ENCODE peak calls at places on chromosomes 12 and 14, in nine cellular contexts. One of them, this sample, is unnamed.

GRCh38 chr12:80269953-80270552 is 170.7 kb downstream of the OTOGL start:
- DNase-seq in OCI-LY7: peak
- DNase-seq in MM.1S: peak
- DNase-seq in SK-N-SH: peak
- DNase-seq in neural progenitor cell: peak
- DNase-seq in PC-3: peak
- DNase-seq in GM23248: peak
- DNase-seq in hepatocyte: peak
- DNase-seq in HCT116: peak
- DNase-seq in this sample: peak

GRCh38 chr12:8886515-8887284 is 27.6 kb upstream of the PHC1 start:
- DNase-seq in HCT116: no peak
- DNase-seq in PC-3: no peak
- DNase-seq in OCI-LY7: no peak
- DNase-seq in GM23248: no peak
- DNase-seq in hepatocyte: no peak
- DNase-seq in SK-N-SH: no peak
- DNase-seq in neural progenitor cell: no peak
- DNase-seq in MM.1S: no peak
- DNase-seq in this sample: no peak

GRCh38 chr12:89345830-89346740 is 6.2 kb downstream of the DUSP6 start:
- DNase-seq in hepatocyte: no peak
- DNase-seq in OCI-LY7: peak
- DNase-seq in GM23248: peak
- DNase-seq in SK-N-SH: peak
- DNase-seq in MM.1S: peak
- DNase-seq in neural progenitor cell: peak
- DNase-seq in HCT116: peak
- DNase-seq in PC-3: peak
- DNase-seq in this sample: peak

GRCh38 chr12:52615208-52615868 is 3.0 kb downstream of the KRT73 start:
- DNase-seq in SK-N-SH: no peak
- DNase-seq in PC-3: no peak
- DNase-seq in neural progenitor cell: no peak
- DNase-seq in HCT116: no peak
- DNase-seq in MM.1S: no peak
- DNase-seq in OCI-LY7: no peak
- DNase-seq in hepatocyte: no peak
- DNase-seq in GM23248: peak
- DNase-seq in this sample: no peak

GRCh38 chr12:78584695-78585094 is 279.9 kb upstream of the SYT1 start:
- DNase-seq in HCT116: peak
- DNase-seq in OCI-LY7: peak
- DNase-seq in SK-N-SH: no peak
- DNase-seq in MM.1S: peak
- DNase-seq in PC-3: peak
- DNase-seq in neural progenitor cell: peak
- DNase-seq in hepatocyte: no peak
- DNase-seq in GM23248: peak
- DNase-seq in this sample: peak

GRCh38 chr12:115758886-115759620 is 518.4 kb downstream of the MED13L start:
- DNase-seq in hepatocyte: no peak
- DNase-seq in MM.1S: peak
- DNase-seq in SK-N-SH: no peak
- DNase-seq in PC-3: peak
- DNase-seq in neural progenitor cell: peak
- DNase-seq in GM23248: no peak
- DNase-seq in OCI-LY7: no peak
- DNase-seq in HCT116: no peak
- DNase-seq in this sample: no peak

GRCh38 chr12:119720349-119720748 is 52.4 kb downstream of the PRKAB1 start:
- DNase-seq in hepatocyte: no peak
- DNase-seq in GM23248: no peak
- DNase-seq in PC-3: no peak
- DNase-seq in neural progenitor cell: no peak
- DNase-seq in SK-N-SH: no peak
- DNase-seq in HCT116: no peak
- DNase-seq in OCI-LY7: no peak
- DNase-seq in MM.1S: no peak
- DNase-seq in this sample: no peak

GRCh38 chr14:88515499-88516221 is 39.1 kb downstream of the PTPN21 start:
- DNase-seq in MM.1S: no peak
- DNase-seq in OCI-LY7: no peak
- DNase-seq in GM23248: no peak
- DNase-seq in neural progenitor cell: no peak
- DNase-seq in SK-N-SH: no peak
- DNase-seq in PC-3: no peak
- DNase-seq in hepatocyte: peak
- DNase-seq in HCT116: no peak
- DNase-seq in this sample: no peak

GRCh38 chr12:94636462-94637085 is 13.8 kb downstream of the TMCC3 start:
- DNase-seq in PC-3: no peak
- DNase-seq in SK-N-SH: no peak
- DNase-seq in OCI-LY7: no peak
- DNase-seq in neural progenitor cell: no peak
- DNase-seq in HCT116: no peak
- DNase-seq in GM23248: no peak
- DNase-seq in hepatocyte: peak
- DNase-seq in MM.1S: no peak
- DNase-seq in this sample: no peak

GRCh38 chr12:53200458-53201169 is 6.4 kb downstream of the ITGB7 start:
- DNase-seq in OCI-LY7: peak
- DNase-seq in HCT116: no peak
- DNase-seq in GM23248: no peak
- DNase-seq in MM.1S: peak
- DNase-seq in SK-N-SH: no peak
- DNase-seq in neural progenitor cell: no peak
- DNase-seq in hepatocyte: no peak
- DNase-seq in PC-3: no peak
- DNase-seq in this sample: no peak

GRCh38 chr12:12474931-12475485 is 87.7 kb downstream of the DUSP16 start:
- DNase-seq in SK-N-SH: no peak
- DNase-seq in HCT116: no peak
- DNase-seq in neural progenitor cell: no peak
- DNase-seq in OCI-LY7: no peak
- DNase-seq in GM23248: peak
- DNase-seq in MM.1S: no peak
- DNase-seq in hepatocyte: no peak
- DNase-seq in PC-3: no peak
- DNase-seq in this sample: no peak

GRCh38 chr14:66395300-66395699 is 90.9 kb upstream of the CCDC196 start:
- DNase-seq in SK-N-SH: no peak
- DNase-seq in MM.1S: peak
- DNase-seq in HCT116: no peak
- DNase-seq in GM23248: no peak
- DNase-seq in hepatocyte: no peak
- DNase-seq in OCI-LY7: no peak
- DNase-seq in PC-3: peak
- DNase-seq in neural progenitor cell: no peak
- DNase-seq in this sample: peak

GRCh38 chr14:48193893-48194292 is 518.5 kb upstream of the MDGA2 start:
- DNase-seq in PC-3: no peak
- DNase-seq in neural progenitor cell: no peak
- DNase-seq in OCI-LY7: no peak
- DNase-seq in MM.1S: no peak
- DNase-seq in SK-N-SH: no peak
- DNase-seq in GM23248: no peak
- DNase-seq in hepatocyte: no peak
- DNase-seq in HCT116: no peak
- DNase-seq in this sample: peak

GRCh38 chr12:32583535-32583934 is 95.6 kb upstream of the DNM1L start:
- DNase-seq in hepatocyte: peak
- DNase-seq in neural progenitor cell: no peak
- DNase-seq in PC-3: peak
- DNase-seq in SK-N-SH: no peak
- DNase-seq in MM.1S: no peak
- DNase-seq in GM23248: peak
- DNase-seq in HCT116: no peak
- DNase-seq in OCI-LY7: no peak
- DNase-seq in this sample: no peak

GRCh38 chr12:124852329-124852831 is 11.3 kb downstream of the SCARB1 start:
- DNase-seq in MM.1S: no peak
- DNase-seq in HCT116: no peak
- DNase-seq in neural progenitor cell: no peak
- DNase-seq in hepatocyte: peak
- DNase-seq in SK-N-SH: no peak
- DNase-seq in GM23248: peak
- DNase-seq in PC-3: no peak
- DNase-seq in OCI-LY7: no peak
- DNase-seq in this sample: no peak

GRCh38 chr12:116495260-116495659 is 63.9 kb upstream of the MAP1LC3B2 start:
- DNase-seq in GM23248: peak
- DNase-seq in HCT116: peak
- DNase-seq in neural progenitor cell: peak
- DNase-seq in PC-3: peak
- DNase-seq in hepatocyte: peak
- DNase-seq in MM.1S: no peak
- DNase-seq in SK-N-SH: no peak
- DNase-seq in OCI-LY7: no peak
- DNase-seq in this sample: no peak

GRCh38 chr14:70803321-70804110 is 5.8 kb downstream of the MAP3K9 start:
- DNase-seq in PC-3: no peak
- DNase-seq in MM.1S: no peak
- DNase-seq in hepatocyte: no peak
- DNase-seq in SK-N-SH: no peak
- DNase-seq in GM23248: no peak
- DNase-seq in HCT116: no peak
- DNase-seq in OCI-LY7: peak
- DNase-seq in neural progenitor cell: no peak
- DNase-seq in this sample: no peak

GRCh38 chr12:64473176-64473575 is 21.3 kb downstream of the TBK1 start:
- DNase-seq in SK-N-SH: no peak
- DNase-seq in GM23248: no peak
- DNase-seq in PC-3: no peak
- DNase-seq in neural progenitor cell: no peak
- DNase-seq in HCT116: no peak
- DNase-seq in hepatocyte: no peak
- DNase-seq in OCI-LY7: no peak
- DNase-seq in MM.1S: no peak
- DNase-seq in this sample: no peak

GRCh38 chr14:105091335-105092123 is 26.3 kb upstream of the GPR132 start:
- DNase-seq in OCI-LY7: no peak
- DNase-seq in SK-N-SH: no peak
- DNase-seq in PC-3: peak
- DNase-seq in MM.1S: no peak
- DNase-seq in hepatocyte: peak
- DNase-seq in GM23248: peak
- DNase-seq in neural progenitor cell: no peak
- DNase-seq in HCT116: peak
- DNase-seq in this sample: no peak
- TF ChIP-seq EZH2phosphoT487 in OCI-LY7: no peak
- TF ChIP-seq EZH2phosphoT487 in SK-N-SH: no peak
- TF ChIP-seq EZH2phosphoT487 in PC-3: peak
- TF ChIP-seq EZH2phosphoT487 in MM.1S: no peak
- TF ChIP-seq EZH2phosphoT487 in hepatocyte: no peak
- TF ChIP-seq EZH2phosphoT487 in GM23248: no peak
- TF ChIP-seq EZH2phosphoT487 in neural progenitor cell: no peak
- TF ChIP-seq EZH2phosphoT487 in HCT116: no peak
- TF ChIP-seq EZH2phosphoT487 in this sample: no peak

DNA sequence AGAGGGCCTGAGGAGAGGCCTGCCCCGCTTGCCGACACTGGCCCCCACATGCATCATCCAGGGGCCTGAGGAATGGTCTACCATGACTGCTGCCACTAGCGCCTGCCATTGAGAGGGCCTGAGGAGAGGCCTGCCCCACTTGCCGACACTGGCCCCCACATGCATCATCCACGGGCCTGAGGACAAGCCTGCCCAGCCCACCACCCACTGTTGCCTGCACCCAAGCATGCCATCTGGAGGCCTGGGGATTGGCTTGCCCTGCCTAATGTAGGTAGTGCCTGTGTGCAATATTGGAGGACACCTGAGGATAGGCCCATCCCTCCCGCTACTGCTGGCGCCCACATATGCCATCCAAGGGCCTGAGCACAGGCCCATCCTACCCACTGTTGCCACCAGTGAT is 24.4 kb downstream of the CYP46A1 start:
- DNase-seq in PC-3: no peak
- DNase-seq in MM.1S: no peak
- DNase-seq in OCI-LY7: no peak
- DNase-seq in GM23248: no peak
- DNase-seq in HCT116: no peak
- DNase-seq in SK-N-SH: no peak
- DNase-seq in hepatocyte: no peak
- DNase-seq in neural progenitor cell: no peak
- DNase-seq in this sample: no peak
- TF ChIP-seq EZH2phosphoT487 in PC-3: no peak
- TF ChIP-seq EZH2phosphoT487 in MM.1S: no peak
- TF ChIP-seq EZH2phosphoT487 in OCI-LY7: no peak
- TF ChIP-seq EZH2phosphoT487 in GM23248: no peak
- TF ChIP-seq EZH2phosphoT487 in HCT116: no peak
- TF ChIP-seq EZH2phosphoT487 in SK-N-SH: no peak
- TF ChIP-seq EZH2phosphoT487 in hepatocyte: no peak
- TF ChIP-seq EZH2phosphoT487 in neural progenitor cell: no peak
- TF ChIP-seq EZH2phosphoT487 in this sample: no peak

GRCh38 chr14:105439710-105440553 is 20.3 kb downstream of the MTA1 start:
- DNase-seq in PC-3: no peak
- DNase-seq in OCI-LY7: no peak
- DNase-seq in HCT116: no peak
- DNase-seq in hepatocyte: no peak
- DNase-seq in neural progenitor cell: no peak
- DNase-seq in GM23248: peak
- DNase-seq in SK-N-SH: peak
- DNase-seq in MM.1S: no peak
- DNase-seq in this sample: no peak
- TF ChIP-seq EZH2phosphoT487 in PC-3: no peak
- TF ChIP-seq EZH2phosphoT487 in OCI-LY7: no peak
- TF ChIP-seq EZH2phosphoT487 in HCT116: no peak
- TF ChIP-seq EZH2phosphoT487 in hepatocyte: no peak
- TF ChIP-seq EZH2phosphoT487 in neural progenitor cell: no peak
- TF ChIP-seq EZH2phosphoT487 in GM23248: no peak
- TF ChIP-seq EZH2phosphoT487 in SK-N-SH: no peak
- TF ChIP-seq EZH2phosphoT487 in MM.1S: no peak
- TF ChIP-seq EZH2phosphoT487 in this sample: no peak

GRCh38 chr14:33934043-33934750 is 16.7 kb downstream of the EGLN3 start:
- DNase-seq in MM.1S: no peak
- DNase-seq in GM23248: no peak
- DNase-seq in hepatocyte: no peak
- DNase-seq in SK-N-SH: no peak
- DNase-seq in HCT116: no peak
- DNase-seq in PC-3: peak
- DNase-seq in OCI-LY7: no peak
- DNase-seq in neural progenitor cell: no peak
- DNase-seq in this sample: no peak

GRCh38 chr14:33931439-33931838 is 19.4 kb downstream of the EGLN3 start:
- DNase-seq in HCT116: no peak
- DNase-seq in OCI-LY7: no peak
- DNase-seq in MM.1S: no peak
- DNase-seq in hepatocyte: no peak
- DNase-seq in SK-N-SH: no peak
- DNase-seq in PC-3: no peak
- DNase-seq in GM23248: no peak
- DNase-seq in neural progenitor cell: peak
- DNase-seq in this sample: no peak

GRCh38 chr14:33933386-33933934 is 17.4 kb downstream of the EGLN3 start:
- DNase-seq in SK-N-SH: no peak
- DNase-seq in neural progenitor cell: no peak
- DNase-seq in hepatocyte: no peak
- DNase-seq in PC-3: no peak
- DNase-seq in HCT116: no peak
- DNase-seq in GM23248: no peak
- DNase-seq in OCI-LY7: no peak
- DNase-seq in MM.1S: no peak
- DNase-seq in this sample: no peak

GRCh38 chr14:33932033-33932432 is 18.8 kb downstream of the EGLN3 start:
- DNase-seq in neural progenitor cell: no peak
- DNase-seq in MM.1S: no peak
- DNase-seq in hepatocyte: no peak
- DNase-seq in OCI-LY7: no peak
- DNase-seq in SK-N-SH: no peak
- DNase-seq in HCT116: no peak
- DNase-seq in PC-3: no peak
- DNase-seq in GM23248: no peak
- DNase-seq in this sample: no peak

GRCh38 chr14:33932526-33933292 is 18.2 kb downstream of the EGLN3 start:
- DNase-seq in PC-3: peak
- DNase-seq in SK-N-SH: no peak
- DNase-seq in neural progenitor cell: peak
- DNase-seq in OCI-LY7: no peak
- DNase-seq in GM23248: no peak
- DNase-seq in MM.1S: no peak
- DNase-seq in HCT116: no peak
- DNase-seq in hepatocyte: no peak
- DNase-seq in this sample: no peak
- TF ChIP-seq EZH2phosphoT487 in PC-3: no peak
- TF ChIP-seq EZH2phosphoT487 in SK-N-SH: no peak
- TF ChIP-seq EZH2phosphoT487 in neural progenitor cell: peak
- TF ChIP-seq EZH2phosphoT487 in OCI-LY7: no peak
- TF ChIP-seq EZH2phosphoT487 in GM23248: no peak
- TF ChIP-seq EZH2phosphoT487 in MM.1S: no peak
- TF ChIP-seq EZH2phosphoT487 in HCT116: no peak
- TF ChIP-seq EZH2phosphoT487 in hepatocyte: no peak
- TF ChIP-seq EZH2phosphoT487 in this sample: no peak